ENCODE peak calls at places on chromosomes 2 and 18, in five cellular contexts. X is fibroblast of lung, W is brain microvascular endothelial cell, C is H7, Q is adipocyte. N is an unnamed sample.
A peak's percentile ranks its signal among the peaks of the same experiment; 100 is the strongest.

GRCh38 chr2:215479536-215480240 is 43.8 kb upstream of the FN1 start:
- DNase-seq in Q (no peak), W (no peak), C (peak; percentile 20), X (no peak), N (no peak)

GRCh38 chr2:106581276-106581675 is 94.1 kb downstream of the CD8B2 start:
- DNase-seq in W (no peak), Q (no peak), X (no peak), C (no peak), N (no peak)

GRCh38 chr2:6957910-6958615 is 40.9 kb downstream of the RNF144A start:
- DNase-seq in X (no peak), Q (no peak), C (no peak), W (no peak), N (no peak)

GRCh38 chr2:79530443-79530842 is 17.6 kb downstream of the CTNNA2 start:
- DNase-seq in W (no peak), Q (no peak), X (no peak), C (no peak), N (peak; percentile 0)

GRCh38 chr2:96233880-96234316 is 25.3 kb upstream of the STARD7 start:
- DNase-seq in Q (no peak), X (no peak), C (no peak), W (no peak), N (no peak)

GRCh38 chr2:239440511-239440959 is 39.7 kb upstream of the HDAC4 start:
- DNase-seq in W (no peak), X (peak; percentile 15), Q (peak; percentile 12), C (peak; percentile 86), N (no peak)

GRCh38 chr2:85911097-85911496 is 22.3 kb upstream of the ST3GAL5 start:
- DNase-seq in W (no peak), Q (no peak), C (no peak), X (no peak), N (no peak)

GRCh38 chr2:190537765-190538164 is 3.2 kb upstream of the NEMP2 start:
- DNase-seq in W (peak; percentile 32), X (peak; percentile 12), Q (no peak), C (no peak), N (peak; percentile 55)

GRCh38 chr2:72139471-72139870 is 8.2 kb downstream of the CYP26B1 start:
- DNase-seq in W (no peak), Q (no peak), X (no peak), C (peak; percentile 45), N (no peak)

GRCh38 chr2:98944786-98945185 is 8.8 kb upstream of the CRACDL start:
- DNase-seq in C (no peak), W (peak; percentile 57), X (peak; percentile 43), Q (peak; percentile 87), N (no peak)

GRCh38 chr18:46632401-46633089 is 24.5 kb downstream of the LOXHD1 start:
- DNase-seq in Q (no peak), C (no peak), W (no peak), X (no peak), N (peak; percentile 86)

GRCh38 chr2:86518498-86518897 is 44.7 kb downstream of the CHMP3 start:
- DNase-seq in C (peak; percentile 12), W (no peak), X (peak; percentile 53), Q (peak; percentile 30), N (no peak)

GRCh38 chr2:118856330-118856977 is 9.0 kb upstream of the EN1 start:
- DNase-seq in Q (no peak), C (peak; percentile 60), W (no peak), X (no peak), N (no peak)
- H3K27me3 ChIP-seq in Q (peaks cover 37% of the 10 kb centered on the region), C (peaks cover 98% of the 10 kb centered on the region), W (peaks cover 90% of the 10 kb centered on the region), X (peaks cover 84% of the 10 kb centered on the region), N (peaks cover 90% of the 10 kb centered on the region)

DNA sequence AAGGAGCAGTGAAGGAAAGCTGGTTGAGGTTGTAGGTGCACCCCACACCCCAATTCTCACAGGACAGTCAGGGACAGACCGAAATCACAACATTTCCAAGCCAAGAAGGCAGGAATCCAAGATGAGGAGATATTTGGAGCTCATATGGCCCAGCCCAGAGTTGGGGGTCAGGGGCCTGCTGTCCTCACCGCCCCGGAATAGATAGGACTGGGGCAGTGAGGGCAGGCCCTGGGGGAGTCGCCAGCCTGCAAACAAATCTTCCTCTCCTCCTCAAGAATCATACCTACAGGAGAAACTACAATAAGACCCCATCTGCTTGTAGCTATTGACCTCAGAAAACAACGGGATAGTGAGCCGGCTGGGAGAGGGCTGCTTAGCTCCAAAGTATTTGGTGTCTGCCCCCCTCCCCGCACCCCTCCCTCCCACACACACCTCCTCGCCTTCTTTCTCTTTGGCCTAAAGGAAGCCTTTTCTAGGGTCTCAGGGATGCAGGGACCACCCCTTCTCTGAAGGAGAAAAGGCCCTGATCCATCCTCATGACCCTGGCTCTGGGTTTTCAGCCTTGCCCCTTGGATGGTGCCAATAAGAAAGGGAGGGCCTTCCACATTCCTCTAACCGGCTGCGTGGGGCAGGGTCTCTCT is 3.8 kb downstream of the EN1 start:
- DNase-seq in Q (no peak), W (no peak), C (peak; percentile 65), X (no peak), N (no peak)
- H3K27me3 ChIP-seq in Q (no peaks in the 10 kb centered on the region), W (peaks cover 85% of the 10 kb centered on the region), C (peaks cover 97% of the 10 kb centered on the region), X (peaks cover 74% of the 10 kb centered on the region), N (peaks cover 93% of the 10 kb centered on the region)

DNA sequence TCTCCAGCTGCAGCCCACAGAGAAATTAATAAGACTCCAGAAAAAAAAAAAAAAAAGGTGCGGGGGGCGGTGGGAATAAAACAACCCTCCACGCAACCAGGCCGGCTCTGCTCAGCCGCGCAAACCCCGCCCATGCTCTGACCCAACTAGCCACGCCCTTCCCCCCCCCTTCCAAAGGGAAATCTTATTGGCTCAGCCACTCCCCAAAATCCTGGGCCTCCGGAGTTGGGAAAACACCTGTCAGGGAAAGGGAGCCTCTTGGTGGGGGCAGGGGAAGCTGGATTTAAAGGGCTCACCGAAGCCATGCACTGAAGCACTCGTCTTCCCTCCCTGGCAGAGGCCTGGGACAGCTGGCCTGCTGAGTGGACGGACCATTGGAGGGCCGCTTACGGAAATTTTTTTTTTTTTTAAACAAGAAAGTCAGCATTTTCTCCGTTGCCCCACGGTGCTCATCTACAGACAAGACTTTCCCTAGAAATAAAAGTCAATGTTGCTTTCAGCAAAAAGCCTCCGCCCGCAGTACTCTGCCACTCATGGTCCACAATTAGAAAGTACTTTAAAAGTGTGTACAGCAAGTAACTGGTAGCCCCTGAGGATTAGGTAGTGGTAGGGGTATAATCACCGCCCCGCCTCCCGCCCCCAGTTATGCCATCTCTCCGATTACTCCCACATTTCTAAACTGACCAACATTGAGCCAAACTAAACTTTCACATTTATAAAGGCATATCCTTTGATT is 711 bp upstream of the ERBB4 start:
- DNase-seq in Q (peak; percentile 71), C (peak; percentile 75), W (no peak), X (peak; percentile 6), N (no peak)
- H3K27me3 ChIP-seq in Q (peaks cover 6% of the 10 kb centered on the region), C (peaks cover 48% of the 10 kb centered on the region), W (no peaks in the 10 kb centered on the region), X (peaks cover 17% of the 10 kb centered on the region), N (peaks cover 98% of the 10 kb centered on the region)

GRCh38 chr2:219496247-219496646 is 2.4 kb upstream of the GMPPA start:
- DNase-seq in C (no peak), Q (no peak), W (no peak), X (no peak), N (no peak)
- H3K27me3 ChIP-seq in C (peaks cover 28% of the 10 kb centered on the region), Q (no peaks in the 10 kb centered on the region), W (peaks cover 29% of the 10 kb centered on the region), X (peaks cover 17% of the 10 kb centered on the region), N (peaks cover 46% of the 10 kb centered on the region)

GRCh38 chr2:10080536-10081304 is 509 bp upstream of the CYS1 start:
- DNase-seq in X (no peak), C (no peak), Q (no peak), W (no peak), N (no peak)

GRCh38 chr2:10078001-10078400 is 2.2 kb downstream of the CYS1 start:
- DNase-seq in C (no peak), W (no peak), Q (no peak), X (no peak), N (no peak)

GRCh38 chr2:10078704-10079191 is 1.5 kb downstream of the CYS1 start:
- DNase-seq in X (no peak), Q (no peak), W (no peak), C (no peak), N (no peak)

GRCh38 chr2:10079931-10080535 is at the start of gene CYS1:
- DNase-seq in W (no peak), Q (peak; percentile 67), X (no peak), C (peak; percentile 94), N (no peak)

GRCh38 chr2:10079192-10079930 is 850 bp downstream of the CYS1 start:
- DNase-seq in Q (peak; percentile 80), X (peak; percentile 65), W (peak; percentile 44), C (peak; percentile 86), N (peak; percentile 11)
- H3K27me3 ChIP-seq in Q (peaks cover 52% of the 10 kb centered on the region), X (peaks cover 32% of the 10 kb centered on the region), W (peaks cover 55% of the 10 kb centered on the region), C (peaks cover 35% of the 10 kb centered on the region), N (peaks cover 94% of the 10 kb centered on the region)

GRCh38 chr2:160473508-160474318 is 19.9 kb downstream of the RBMS1 start:
- DNase-seq in Q (no peak), C (no peak), W (no peak), X (peak; percentile 24), N (no peak)

GRCh38 chr2:160471950-160472349 is 21.7 kb downstream of the RBMS1 start:
- DNase-seq in C (no peak), Q (no peak), W (no peak), X (peak; percentile 62), N (no peak)

GRCh38 chr2:160474891-160475795 is 18.5 kb downstream of the RBMS1 start:
- DNase-seq in W (no peak), Q (no peak), C (peak; percentile 52), X (peak; percentile 28), N (no peak)

GRCh38 chr2:160474319-160474645 is 19.3 kb downstream of the RBMS1 start:
- DNase-seq in X (peak; percentile 44), W (no peak), Q (no peak), C (no peak), N (no peak)

DNA sequence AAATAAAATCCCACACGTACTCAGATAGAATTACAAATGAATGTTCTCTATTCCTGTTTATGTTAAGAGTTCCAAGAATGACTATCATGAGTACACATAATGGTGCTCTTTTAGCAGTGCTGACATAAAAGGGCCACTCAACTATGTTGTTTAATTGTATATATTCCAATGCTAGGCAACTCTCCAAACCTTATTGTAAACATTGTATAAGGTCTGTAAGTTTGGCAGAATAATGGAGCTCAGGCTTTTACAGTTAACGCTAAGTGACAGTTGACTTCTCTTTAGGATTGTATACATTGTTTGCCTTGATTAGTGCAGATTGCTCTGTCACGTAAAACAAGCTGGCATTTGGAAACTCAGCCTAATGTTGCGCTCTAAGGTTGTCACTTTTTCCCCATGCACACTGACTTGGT is 20.8 kb downstream of the RBMS1 start:
- DNase-seq in X (peak; percentile 95), Q (peak; percentile 74), W (peak; percentile 24), C (no peak), N (no peak)
- H3K27me3 ChIP-seq in X (no peaks in the 10 kb centered on the region), Q (no peaks in the 10 kb centered on the region), W (no peaks in the 10 kb centered on the region), C (no peaks in the 10 kb centered on the region), N (no peaks in the 10 kb centered on the region)

GRCh38 chr2:37366773-37367172 is 22.3 kb downstream of the QPCT start:
- DNase-seq in Q (no peak), W (no peak), X (no peak), C (no peak), N (no peak)
- H3K27me3 ChIP-seq in Q (no peaks in the 10 kb centered on the region), W (no peaks in the 10 kb centered on the region), X (peaks cover 2% of the 10 kb centered on the region), C (no peaks in the 10 kb centered on the region), N (no peaks in the 10 kb centered on the region)